ENCODE peak calls at places on chromosomes 3 and 15, in eight cellular contexts. B is heart left ventricle, M is K562, K is endothelial cell of umbilical vein, R is breast epithelium, D is GM12892, W is tibial nerve, I is adrenal gland. T is an unnamed sample.

GRCh38 chr3:150411971-150412370 is 3.9 kb downstream of the TSC22D2 start:
- DNase-seq in B (no peak), M (no peak), K (no peak), R (no peak), D (no peak), W (no peak), I (no peak), T (no peak)

GRCh38 chr3:117853923-117854322 is 1144.3 kb downstream of the TUSC7 start:
- DNase-seq in B (no peak), M (no peak), K (peak; percentile 32), R (no peak), D (no peak), W (no peak), I (peak; percentile 53), T (no peak)

GRCh38 chr3:48634661-48635221 is 520 bp downstream of the SLC26A6 start:
- DNase-seq in B (peak; percentile 67), M (peak; percentile 83), K (peak; percentile 61), R (no peak), D (peak; percentile 77), W (no peak), I (peak; percentile 73), T (peak; percentile 74)

GRCh38 chr3:130687327-130687726 is 59.3 kb downstream of the PIK3R4 start:
- DNase-seq in B (no peak), M (no peak), K (no peak), R (no peak), D (no peak), W (no peak), I (no peak), T (no peak)

GRCh38 chr3:15633766-15634588 is 32.4 kb downstream of the BTD start:
- DNase-seq in B (no peak), M (no peak), K (peak; percentile 34), R (peak; percentile 65), D (no peak), W (no peak), I (peak; percentile 83), T (peak; percentile 81)

GRCh38 chr3:96101013-96101412 is 713.4 kb upstream of the EPHA6 start:
- DNase-seq in B (no peak), M (no peak), K (no peak), R (no peak), D (no peak), W (no peak), I (no peak), T (no peak)

GRCh38 chr3:98733778-98734281 is 29.3 kb upstream of the ST3GAL6 start:
- DNase-seq in B (no peak), M (no peak), K (peak; percentile 54), R (no peak), D (no peak), W (no peak), I (no peak), T (peak; percentile 66)

GRCh38 chr3:11465744-11466611 is 177.7 kb downstream of the VGLL4 start:
- DNase-seq in B (peak; percentile 55), M (no peak), K (no peak), R (no peak), D (no peak), W (no peak), I (peak; percentile 80), T (no peak)

GRCh38 chr3:142152349-142152748 is 3.0 kb upstream of the TFDP2 start:
- DNase-seq in B (no peak), M (no peak), K (no peak), R (no peak), D (no peak), W (no peak), I (no peak), T (no peak)

GRCh38 chr3:142151240-142151639 is 1.9 kb upstream of the TFDP2 start:
- DNase-seq in B (no peak), M (no peak), K (no peak), R (no peak), D (no peak), W (no peak), I (no peak), T (no peak)

GRCh38 chr3:142151828-142152227 is 2.5 kb upstream of the TFDP2 start:
- DNase-seq in B (no peak), M (no peak), K (no peak), R (no peak), D (no peak), W (no peak), I (no peak), T (no peak)

GRCh38 chr3:142150271-142150670 is 927 bp upstream of the TFDP2 start:
- DNase-seq in B (no peak), M (no peak), K (no peak), R (no peak), D (no peak), W (no peak), I (no peak), T (no peak)

GRCh38 chr3:142148871-142149860 is at the start of gene TFDP2:
- DNase-seq in B (peak; percentile 91), M (peak; percentile 72), K (peak; percentile 92), R (peak; percentile 90), D (peak; percentile 91), W (peak; percentile 86), I (peak; percentile 96), T (peak; percentile 94)
- TF ChIP-seq POLR2A in B (peak; percentile 59), M (peak; percentile 40), K (no peak), R (peak; percentile 13), D (peak; percentile 70), W (peak; percentile 86), I (peak; percentile 64), T (peak; percentile 68)

GRCh38 chr3:139346771-139347170 is 3.0 kb downstream of the MRPS22 start:
- DNase-seq in B (no peak), M (no peak), K (no peak), R (no peak), D (no peak), W (no peak), I (no peak), T (no peak)

GRCh38 chr3:139342054-139342453 is 1.8 kb upstream of the MRPS22 start:
- DNase-seq in B (no peak), M (no peak), K (no peak), R (no peak), D (no peak), W (no peak), I (no peak), T (no peak)

GRCh38 chr3:139340784-139341183 is 3.0 kb upstream of the MRPS22 start:
- DNase-seq in B (no peak), M (peak; percentile 86), K (no peak), R (no peak), D (no peak), W (no peak), I (peak; percentile 53), T (no peak)

GRCh38 chr3:139339219-139339906 is 4.5 kb upstream of the MRPS22 start:
- DNase-seq in B (no peak), M (peak; percentile 77), K (no peak), R (no peak), D (no peak), W (no peak), I (peak; percentile 85), T (no peak)

GRCh38 chr3:139343895-139344856 is at the start of gene MRPS22:
- DNase-seq in B (peak; percentile 84), M (peak; percentile 88), K (peak; percentile 94), R (peak; percentile 73), D (peak; percentile 74), W (peak; percentile 58), I (peak; percentile 93), T (peak; percentile 79)
- TF ChIP-seq POLR2A in B (no peak), M (peak; percentile 90), K (peak; percentile 63), R (no peak), D (peak; percentile 84), W (peak; percentile 65), I (no peak), T (peak; percentile 56)

DNA sequence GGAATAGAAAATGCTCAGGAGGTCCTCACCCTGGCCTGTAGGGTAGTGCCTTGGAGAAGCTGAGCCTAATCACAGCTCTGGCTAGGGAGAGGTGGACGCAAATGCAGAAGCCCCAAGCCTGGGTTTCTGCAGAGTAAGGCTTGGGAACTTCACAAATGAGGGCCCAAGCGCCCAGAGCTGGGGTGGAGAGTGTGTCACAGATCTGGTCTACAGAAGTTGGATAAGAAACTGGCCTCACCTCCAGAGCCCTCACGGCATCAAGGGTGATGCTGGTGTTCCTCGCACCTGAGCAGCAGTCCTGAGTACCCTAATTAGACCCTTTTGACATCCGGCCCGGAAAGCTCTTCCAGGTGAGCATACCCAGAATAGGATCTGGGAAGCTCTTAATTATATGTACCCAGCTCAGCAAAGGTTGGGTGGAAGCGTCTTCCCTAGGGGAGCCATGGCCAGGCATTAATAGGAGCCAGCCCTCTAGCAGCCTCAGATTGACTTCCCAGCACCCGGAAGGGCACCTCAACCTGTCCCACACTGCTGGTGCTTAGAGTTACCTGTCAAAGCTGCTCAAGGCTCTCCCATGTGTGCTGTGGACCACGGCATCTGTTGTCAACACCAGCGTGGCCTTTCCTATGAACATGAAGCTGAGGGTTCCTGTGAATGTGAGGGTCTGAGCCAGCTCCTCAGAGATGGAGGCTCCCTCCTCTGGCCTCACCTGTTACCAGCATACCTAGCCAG is 31.8 kb downstream of the RBM5 start:
- DNase-seq in B (no peak), M (no peak), K (no peak), R (no peak), D (no peak), W (no peak), I (no peak), T (no peak)
- TF ChIP-seq POLR2A in B (no peak), M (peak; percentile 18), K (no peak), R (no peak), D (peak; percentile 45), W (no peak), I (no peak), T (no peak)

GRCh38 chr15:52385670-52386069 is 90.1 kb upstream of the MYO5C start:
- DNase-seq in B (no peak), M (no peak), K (no peak), R (no peak), D (no peak), W (no peak), I (no peak), T (no peak)

GRCh38 chr15:52392008-52392687 is 96.5 kb upstream of the MYO5C start:
- DNase-seq in B (no peak), M (no peak), K (no peak), R (no peak), D (no peak), W (no peak), I (no peak), T (no peak)

GRCh38 chr15:52394020-52394608 is 98.5 kb upstream of the MYO5C start:
- DNase-seq in B (no peak), M (no peak), K (no peak), R (no peak), D (no peak), W (no peak), I (no peak), T (no peak)

GRCh38 chr15:52391074-52391473 is 95.5 kb upstream of the MYO5C start:
- DNase-seq in B (no peak), M (no peak), K (no peak), R (no peak), D (no peak), W (no peak), I (no peak), T (no peak)
- TF ChIP-seq POLR2A in B (no peak), M (no peak), K (no peak), R (no peak), D (no peak), W (no peak), I (no peak), T (no peak)